ENCODE peak calls at places on chromosomes 3 and 15, in five cellular contexts. M is H1, F is mesenchymal stem cell, S is H9, Q is trophoblast cell. L is an unnamed sample.
A peak's percentile ranks its signal among the peaks of the same experiment; 100 is the strongest.

GRCh38 chr3:179949428-179949827 is 87.3 kb downstream of the PEX5L start:
- DNase-seq in M (no peak), F (no peak), S (no peak), Q (no peak), L (no peak)

GRCh38 chr15:72082176-72082575 is 35.8 kb downstream of the MYO9A start:
- DNase-seq in M (no peak), F (no peak), S (no peak), Q (no peak), L (no peak)

GRCh38 chr3:34843479-34843870 is 795.9 kb upstream of the ARPP21 start:
- DNase-seq in M (no peak), F (peak; percentile 4), S (no peak), Q (no peak), L (no peak)

GRCh38 chr3:197371521-197372075 is 73.2 kb upstream of the DLG1 start:
- DNase-seq in M (no peak), F (peak; percentile 71), S (no peak), Q (no peak), L (no peak)

GRCh38 chr15:70505411-70505919 is 257.9 kb downstream of the UACA start:
- DNase-seq in M (no peak), F (peak; percentile 88), S (no peak), Q (peak; percentile 74), L (no peak)

GRCh38 chr3:129020691-129021090 is 19.6 kb downstream of the EFCC1 start:
- DNase-seq in M (no peak), F (no peak), S (no peak), Q (no peak), L (no peak)

GRCh38 chr3:127718244-127718915 is 45.6 kb downstream of the ABTB1 start:
- DNase-seq in M (no peak), F (no peak), S (no peak), Q (no peak), L (no peak)

GRCh38 chr3:38482951-38483350 is 13.2 kb upstream of the EXOG start:
- DNase-seq in M (no peak), F (no peak), S (no peak), Q (no peak), L (no peak)

GRCh38 chr3:17412950-17413530 is 329.4 kb downstream of the TBC1D5 start:
- DNase-seq in M (no peak), F (peak; percentile 66), S (no peak), Q (peak; percentile 12), L (peak; percentile 43)

GRCh38 chr15:22973286-22973685 is 6.9 kb downstream of the CYFIP1 start:
- DNase-seq in M (no peak), F (no peak), S (no peak), Q (peak; percentile 43), L (no peak)
- H2BK12ac ChIP-seq in M (no peak overlapping the region), F (no peak overlapping the region), S (no peak overlapping the region), Q (no peak overlapping the region), L (no peak overlapping the region)

GRCh38 chr15:90956551-90957104 is 1.9 kb downstream of the RCCD1 start:
- DNase-seq in M (no peak), F (peak; percentile 79), S (peak; percentile 85), Q (peak; percentile 86), L (peak; percentile 81)
- H4K8ac ChIP-seq in M (peak overlapping the region; percentile 89), F (peak overlapping the region; percentile 88), S (no peak overlapping the region), Q (peak overlapping the region; percentile 22), L (peak overlapping the region; percentile 82)

DNA sequence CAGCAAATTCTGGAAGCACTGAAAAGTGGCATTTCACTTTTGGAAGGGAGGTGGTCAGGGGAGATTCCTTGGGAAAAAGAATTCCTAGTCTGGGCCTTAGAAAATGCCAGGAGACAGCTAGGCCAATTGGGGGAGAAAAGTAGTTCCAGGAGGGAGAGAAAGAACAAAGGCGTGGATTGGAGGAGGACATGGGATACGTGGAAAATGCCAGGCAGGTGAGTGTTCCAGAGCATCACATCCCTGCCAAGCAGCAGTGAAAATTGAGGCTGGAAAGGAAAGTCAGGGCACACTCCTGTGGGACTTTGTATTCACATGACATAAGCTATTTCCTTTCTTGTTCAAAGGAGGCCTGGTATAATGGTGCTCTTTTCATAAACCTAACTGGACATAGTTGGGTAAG is 134.5 kb upstream of the WNT5A start:
- DNase-seq in M (no peak), F (no peak), S (no peak), Q (no peak), L (no peak)
- H2BK12ac ChIP-seq in M (peak overlapping the region; percentile 30), F (peak overlapping the region; percentile 59), S (no peak overlapping the region), Q (peak overlapping the region; percentile 87), L (no peak overlapping the region)

DNA sequence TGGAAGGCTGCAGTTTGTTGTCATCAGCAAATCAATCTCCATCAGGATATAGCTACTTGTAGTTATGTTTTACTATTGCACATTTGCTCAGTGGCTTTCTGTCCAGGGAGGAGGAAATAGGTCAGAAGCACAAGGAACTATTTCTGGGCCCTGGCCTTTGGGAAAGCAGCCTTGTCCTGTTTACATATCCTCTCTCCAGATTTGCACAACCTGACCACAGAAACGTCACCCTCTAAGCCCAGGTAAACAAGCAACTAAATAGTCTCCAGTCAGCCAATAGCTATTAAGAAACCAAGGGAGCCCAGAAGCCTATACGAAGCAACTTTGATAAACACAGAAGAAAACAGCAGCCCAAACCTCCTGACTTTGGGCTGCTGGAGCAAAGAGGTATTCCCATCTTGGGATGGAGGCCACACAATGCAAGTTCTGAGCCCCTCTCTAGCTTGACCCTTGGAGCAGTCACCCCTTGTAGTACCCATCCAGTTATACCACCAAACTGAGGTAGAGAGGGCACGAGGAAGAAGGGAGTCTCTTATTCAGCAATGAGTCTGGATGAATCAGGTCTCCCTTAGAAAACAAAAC is 2.3 kb upstream of the FEM1B start:
- DNase-seq in M (no peak), F (peak; percentile 95), S (no peak), Q (no peak), L (no peak)
- H4K8ac ChIP-seq in M (no peak overlapping the region), F (no peak overlapping the region), S (no peak overlapping the region), Q (no peak overlapping the region), L (no peak overlapping the region)

GRCh38 chr3:158509891-158510290 is 61.1 kb upstream of the MLF1 start:
- DNase-seq in M (no peak), F (no peak), S (no peak), Q (no peak), L (no peak)

GRCh38 chr3:158508481-158508880 is 62.5 kb upstream of the MLF1 start:
- DNase-seq in M (no peak), F (peak; percentile 86), S (no peak), Q (peak; percentile 36), L (no peak)

DNA sequence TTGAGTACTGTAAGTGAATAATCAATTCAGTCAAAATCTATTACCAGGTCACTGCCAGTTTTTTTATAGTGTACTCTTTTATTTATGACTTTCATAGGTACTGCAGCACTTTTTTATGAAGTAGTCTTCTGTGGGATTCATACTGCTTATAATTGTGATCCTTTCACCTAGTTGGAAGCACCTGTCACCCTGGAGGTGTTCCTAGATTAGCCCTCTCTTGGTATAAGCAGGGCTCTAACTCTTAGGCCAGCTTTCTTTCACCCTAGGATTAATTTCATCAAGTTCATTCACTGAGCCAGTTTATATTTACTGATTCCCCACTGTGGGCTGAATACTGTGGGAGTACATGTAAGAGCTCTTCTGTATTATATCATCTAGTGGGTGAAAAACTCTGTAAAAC is 65.9 kb upstream of the MLF1 start:
- DNase-seq in M (no peak), F (no peak), S (no peak), Q (no peak), L (no peak)
- H2BK12ac ChIP-seq in M (no peak overlapping the region), F (no peak overlapping the region), S (no peak overlapping the region), Q (no peak overlapping the region), L (no peak overlapping the region)